ENCODE peak calls at places on chromosomes 1 and 21, in eight cellular contexts. L is IMR-90, R is right atrium auricular region, C is AG09309, U is aorta, J is heart right ventricle, I is GM23248, G is transverse colon. E is an unnamed sample.
A peak's percentile ranks its signal among the peaks of the same experiment; 100 is the strongest.

GRCh38 chr1:103106426-103107321 is 1.6 kb downstream of the COL11A1 start:
- DNase-seq in L (peak; percentile 30), R (no peak), C (no peak), U (peak; percentile 71), J (no peak), I (peak; percentile 65), G (no peak), E (no peak)

GRCh38 chr1:108646661-108647269 is 14.1 kb downstream of the HENMT1 start:
- DNase-seq in L (peak; percentile 77), R (peak; percentile 76), C (peak; percentile 76), U (peak; percentile 88), J (peak; percentile 65), I (peak; percentile 66), G (peak; percentile 89), E (peak; percentile 83)

GRCh38 chr1:203537806-203538464 is 44.0 kb downstream of the OPTC start:
- DNase-seq in L (peak; percentile 91), R (no peak), C (no peak), U (peak; percentile 80), J (no peak), I (peak; percentile 74), G (no peak), E (no peak)

GRCh38 chr1:13535227-13535626 is 21.4 kb upstream of the LRRC38 start:
- DNase-seq in L (no peak), R (no peak), C (no peak), U (peak; percentile 8), J (peak; percentile 67), I (no peak), G (no peak), E (no peak)

GRCh38 chr1:94773931-94774422 is 46.2 kb upstream of the SLC44A3 start:
- DNase-seq in L (peak; percentile 85), R (no peak), C (no peak), U (no peak), J (no peak), I (peak; percentile 75), G (no peak), E (peak; percentile 84)

GRCh38 chr1:40045182-40045581 is 4.7 kb downstream of the CAP1 start:
- DNase-seq in L (peak; percentile 47), R (no peak), C (no peak), U (no peak), J (no peak), I (peak; percentile 39), G (no peak), E (no peak)

GRCh38 chr1:205589618-205590456 is 42.0 kb downstream of the ELK4 start:
- DNase-seq in L (no peak), R (no peak), C (no peak), U (peak; percentile 32), J (no peak), I (no peak), G (no peak), E (no peak)

GRCh38 chr21:45768011-45768740 is 124.7 kb downstream of the PCBP3 start:
- DNase-seq in L (peak; percentile 24), R (no peak), C (peak; percentile 7), U (peak; percentile 54), J (no peak), I (peak; percentile 45), G (no peak), E (no peak)

GRCh38 chr1:92953491-92953890 is 7.8 kb downstream of the DIPK1A start:
- DNase-seq in L (no peak), R (no peak), C (no peak), U (no peak), J (no peak), I (no peak), G (no peak), E (no peak)

DNA sequence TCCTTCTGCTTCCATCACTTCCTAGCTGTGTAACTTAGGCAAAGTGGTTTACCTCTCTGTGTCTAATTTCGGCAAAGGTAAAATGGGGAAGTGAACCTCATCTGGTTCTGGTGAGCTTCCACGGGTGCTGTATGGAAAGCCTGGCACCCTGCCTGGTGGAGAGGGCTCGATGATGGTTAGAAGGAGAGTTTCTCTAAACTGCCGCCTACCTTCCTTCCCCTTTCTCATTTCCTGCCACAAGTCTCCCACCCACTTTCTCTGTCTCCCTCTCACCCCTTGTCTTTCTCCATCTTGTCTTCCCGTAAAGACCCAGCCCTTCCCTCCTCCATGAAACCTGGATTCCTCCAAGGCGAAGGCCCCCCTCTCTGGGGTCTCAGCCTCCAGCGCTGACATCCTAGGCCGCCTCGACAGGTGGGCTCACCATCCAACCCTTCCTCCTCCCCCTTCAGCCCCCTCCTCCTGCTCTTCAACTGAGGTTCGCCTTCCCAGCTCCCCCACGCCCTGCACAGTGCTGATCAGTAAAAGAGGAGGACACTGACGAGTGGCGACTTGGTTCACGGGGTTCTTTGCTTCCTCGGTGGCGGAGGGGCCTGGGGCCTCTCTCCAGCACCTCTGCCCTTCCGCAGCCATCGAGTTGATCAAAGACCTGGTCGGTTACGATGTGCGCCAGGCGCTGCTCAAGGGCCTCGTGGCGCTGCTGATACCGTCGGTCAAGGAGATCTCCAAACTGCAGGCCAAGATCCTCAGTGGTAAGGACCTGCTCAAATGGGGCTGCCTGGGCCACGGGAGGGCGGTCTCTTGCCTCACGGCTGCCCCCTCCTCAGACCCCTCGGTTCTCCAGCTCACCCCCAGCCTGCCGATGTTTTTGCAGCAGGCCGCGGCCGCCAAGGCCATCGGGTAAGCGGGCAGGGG is 7.2 kb downstream of the RNU5D-1 start:
- DNase-seq in L (no peak), R (no peak), C (no peak), U (no peak), J (no peak), I (no peak), G (peak; percentile 56), E (no peak)
- H3K4me3 ChIP-seq in L (no peak overlapping the region), R (no peak overlapping the region), C (no peak overlapping the region), U (no peak overlapping the region), J (no peak overlapping the region), I (no peak overlapping the region), G (no peak overlapping the region), E (no peak overlapping the region)

DNA sequence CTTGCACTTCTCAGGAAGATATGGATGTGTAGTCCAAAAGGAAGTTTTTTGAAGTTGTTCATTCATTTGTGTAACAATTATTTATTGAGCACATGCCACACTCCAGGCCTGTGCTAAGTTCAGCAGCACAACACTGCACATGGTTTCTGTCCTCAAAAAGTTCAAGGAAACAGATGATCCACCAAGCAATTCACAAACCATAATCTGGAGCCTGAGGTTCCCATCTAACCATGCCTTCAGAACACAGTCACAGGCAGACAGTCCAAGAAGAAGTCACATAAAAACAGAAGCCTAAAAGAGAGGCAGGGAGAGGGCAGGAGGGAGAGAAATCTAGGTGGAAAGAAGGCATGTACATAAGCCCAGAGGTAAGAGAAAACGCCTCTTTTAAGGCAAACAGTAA is 1.9 kb downstream of the CD48 start:
- DNase-seq in L (no peak), R (no peak), C (no peak), U (no peak), J (no peak), I (no peak), G (no peak), E (no peak)
- H3K4me3 ChIP-seq in L (no peak overlapping the region), R (no peak overlapping the region), C (no peak overlapping the region), U (no peak overlapping the region), J (no peak overlapping the region), I (no peak overlapping the region), G (peak overlapping the region; percentile 42), E (no peak overlapping the region)

GRCh38 chr1:201481761-201482493 is 12.9 kb upstream of the PHLDA3 start:
- DNase-seq in L (peak; percentile 73), R (peak; percentile 91), C (no peak), U (peak; percentile 97), J (peak; percentile 90), I (peak; percentile 89), G (peak; percentile 91), E (no peak)
- H3K4me3 ChIP-seq in L (no peak overlapping the region), R (peak overlapping the region; percentile 6), C (no peak overlapping the region), U (no peak overlapping the region), J (peak overlapping the region; percentile 41), I (peak overlapping the region; percentile 3), G (peak overlapping the region; percentile 37), E (no peak overlapping the region)

GRCh38 chr1:55040083-55040952 is 970 bp downstream of the PCSK9 start:
- DNase-seq in L (no peak), R (no peak), C (no peak), U (peak; percentile 69), J (no peak), I (no peak), G (no peak), E (no peak)
- H3K4me3 ChIP-seq in L (no peak overlapping the region), R (no peak overlapping the region), C (peak overlapping the region; percentile 18), U (no peak overlapping the region), J (no peak overlapping the region), I (peak overlapping the region; percentile 31), G (peak overlapping the region; percentile 51), E (peak overlapping the region; percentile 50)

DNA sequence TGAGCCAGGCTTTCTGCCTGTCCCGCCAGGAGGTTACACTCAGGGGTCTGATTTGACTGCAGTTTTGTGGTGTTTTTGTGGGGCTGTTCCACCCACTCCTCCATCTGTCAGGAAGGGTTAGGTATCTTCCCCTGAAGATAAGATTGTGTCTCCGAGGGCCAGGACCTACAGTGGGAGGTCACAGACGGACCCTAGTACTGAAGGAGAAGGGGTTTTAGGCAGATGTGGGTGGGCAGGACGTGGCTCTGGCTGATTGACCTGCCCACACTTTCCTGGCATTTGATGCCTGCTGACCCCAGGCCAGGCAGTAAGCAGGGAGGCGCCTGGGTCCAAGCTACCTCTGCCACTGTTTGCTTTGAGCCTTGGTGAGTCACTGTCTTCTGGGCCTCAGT is 13.9 kb downstream of the RPS6KA1 start:
- DNase-seq in L (no peak), R (no peak), C (no peak), U (no peak), J (no peak), I (no peak), G (no peak), E (no peak)
- H3K4me3 ChIP-seq in L (no peak overlapping the region), R (no peak overlapping the region), C (no peak overlapping the region), U (no peak overlapping the region), J (peak overlapping the region; percentile 24), I (no peak overlapping the region), G (peak overlapping the region; percentile 10), E (no peak overlapping the region)

DNA sequence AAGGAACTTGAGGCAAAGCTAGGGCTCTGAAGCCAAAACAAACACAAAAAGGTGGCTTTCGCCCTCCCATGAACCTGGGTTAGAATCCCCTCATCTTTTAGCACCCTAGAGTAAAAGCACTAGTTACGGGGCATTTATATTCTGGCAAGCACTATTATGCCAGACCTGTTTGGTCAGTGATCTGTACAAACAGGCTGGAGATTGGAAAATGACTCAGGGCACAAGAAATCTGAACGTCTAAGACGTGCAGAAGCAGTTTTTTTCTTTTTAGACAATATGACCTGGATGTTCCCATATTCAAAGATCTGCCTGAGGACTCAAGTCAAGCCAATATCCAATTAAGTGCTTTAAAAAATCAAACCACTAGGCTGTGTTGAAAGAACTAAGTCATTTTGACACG is 3.0 kb downstream of the ZNF436 start:
- DNase-seq in L (no peak), R (no peak), C (no peak), U (no peak), J (no peak), I (peak; percentile 10), G (no peak), E (no peak)
- H3K4me3 ChIP-seq in L (no peak overlapping the region), R (no peak overlapping the region), C (no peak overlapping the region), U (no peak overlapping the region), J (peak overlapping the region; percentile 98), I (peak overlapping the region; percentile 83), G (no peak overlapping the region), E (no peak overlapping the region)